ENCODE peak calls at places on chromosomes 5 and 9, in five cellular contexts. Q is GM12878, X is A549, F is HepG2, M is K562. A is an unnamed sample.

GRCh38 chr9:13330396-13331004 is 51.0 kb upstream of the MPDZ start:
- DNase-seq in F (no peak), X (no peak), M (no peak), Q (no peak), A (no peak)

GRCh38 chr5:15425802-15426201 is 74.2 kb upstream of the FBXL7 start:
- DNase-seq in M (no peak), F (no peak), Q (no peak), X (no peak), A (no peak)

GRCh38 chr9:14215614-14216013 is 98.3 kb downstream of the NFIB start:
- DNase-seq in F (no peak), Q (no peak), X (no peak), M (no peak), A (no peak)

GRCh38 chr9:132006657-132007370 is 72.9 kb downstream of the MED27 start:
- DNase-seq in F (no peak), X (no peak), M (no peak), Q (peak), A (no peak)

GRCh38 chr9:97561501-97561900 is 60.0 kb downstream of the TMOD1 start:
- DNase-seq in Q (no peak), M (no peak), X (no peak), F (no peak), A (no peak)

GRCh38 chr5:133482033-133482432 is 130.3 kb downstream of the FSTL4 start:
- DNase-seq in M (no peak), X (no peak), F (no peak), Q (no peak), A (no peak)

GRCh38 chr5:148259288-148259687 is 9.3 kb upstream of the SPINK13 start:
- DNase-seq in M (no peak), Q (no peak), X (no peak), F (no peak), A (no peak)

GRCh38 chr5:80406980-80407734 is 707 bp upstream of the ZFYVE16 start:
- DNase-seq in X (no peak), M (peak), Q (no peak), F (peak), A (no peak)

GRCh38 chr9:27423919-27424710 is 100.0 kb upstream of the IFNK start:
- DNase-seq in Q (no peak), X (no peak), M (no peak), F (no peak), A (no peak)

GRCh38 chr5:173391031-173391430 is 62.8 kb upstream of the STC2 start:
- DNase-seq in F (no peak), Q (no peak), X (no peak), M (no peak), A (no peak)

GRCh38 chr5:34604119-34604675 is 51.9 kb upstream of the RAI14 start:
- DNase-seq in F (no peak), Q (no peak), M (no peak), X (no peak), A (no peak)

GRCh38 chr9:12774861-12775367 is at the start of gene LURAP1L:
- DNase-seq in Q (no peak), F (peak), X (peak), M (peak), A (peak)

GRCh38 chr5:113359419-113359818 is 75.4 kb downstream of the TSSK1B start:
- DNase-seq in F (no peak), X (no peak), M (no peak), Q (no peak), A (no peak)

GRCh38 chr5:65394078-65394477 is 87.6 kb downstream of the ADAMTS6 start:
- DNase-seq in X (no peak), Q (no peak), M (no peak), F (peak), A (no peak)

GRCh38 chr9:3903273-3903672 is 377.5 kb upstream of the RFX3 start:
- DNase-seq in Q (no peak), M (no peak), F (peak), X (no peak), A (no peak)

GRCh38 chr5:98989723-98990122 is 60.9 kb upstream of the CHD1 start:
- DNase-seq in X (no peak), F (no peak), M (no peak), Q (no peak), A (no peak)

GRCh38 chr5:116766470-116766947 is 191.9 kb upstream of the SEMA6A start:
- DNase-seq in M (peak), X (peak), Q (peak), F (peak), A (no peak)

GRCh38 chr9:91100878-91101450 is 260.8 kb downstream of the AUH start:
- DNase-seq in Q (no peak), X (no peak), F (peak), M (no peak), A (no peak)

GRCh38 chr5:74627511-74628120 is 12.9 kb downstream of the ENC1 start:
- DNase-seq in X (no peak), F (no peak), M (no peak), Q (no peak), A (no peak)

GRCh38 chr9:131635285-131635684 is 90.0 kb downstream of the PRRT1B start:
- DNase-seq in M (peak), F (peak), Q (no peak), X (peak), A (no peak)

GRCh38 chr5:89105171-89105695 is 222.2 kb upstream of the MEF2C start:
- DNase-seq in M (no peak), X (no peak), Q (no peak), F (no peak), A (no peak)

GRCh38 chr9:87157366-87158031 is 210.2 kb upstream of the GAS1 start:
- DNase-seq in M (no peak), X (no peak), F (no peak), Q (no peak), A (no peak)

GRCh38 chr5:78473747-78474146 is 113.3 kb downstream of the SCAMP1 start:
- DNase-seq in X (no peak), M (peak), Q (no peak), F (no peak), A (no peak)

GRCh38 chr9:95167998-95168397 is 149.5 kb downstream of the FANCC start:
- DNase-seq in M (peak), F (peak), X (peak), Q (no peak), A (peak)

GRCh38 chr5:72509401-72509800 is 2.2 kb upstream of the ZNF366 start:
- DNase-seq in F (no peak), X (no peak), M (no peak), Q (no peak), A (no peak)

GRCh38 chr9:128689820-128690683 is 1.0 kb downstream of the SET start:
- DNase-seq in M (peak), Q (no peak), X (peak), F (no peak), A (peak)

GRCh38 chr9:134662143-134662876 is 20.7 kb downstream of the COL5A1 start:
- DNase-seq in X (no peak), M (no peak), Q (no peak), F (no peak), A (no peak)

GRCh38 chr5:112479418-112479817 is 60.3 kb upstream of the EPB41L4A start:
- DNase-seq in F (no peak), Q (no peak), M (no peak), X (no peak), A (no peak)

GRCh38 chr5:114782869-114783268 is 386.8 kb downstream of the TRIM36 start:
- DNase-seq in X (no peak), F (no peak), M (no peak), Q (no peak), A (peak)

GRCh38 chr5:36607838-36608783 is 1.7 kb downstream of the SLC1A3 start:
- DNase-seq in Q (no peak), X (no peak), M (no peak), F (no peak), A (no peak)

GRCh38 chr5:61245486-61245885 is 83.2 kb upstream of the SMIM15 start:
- DNase-seq in F (no peak), Q (no peak), X (no peak), M (no peak), A (no peak)

GRCh38 chr5:17365326-17365725 is 132.7 kb upstream of the TAF11L2 start:
- DNase-seq in Q (no peak), F (no peak), M (no peak), X (no peak), A (no peak)

GRCh38 chr9:95264954-95265615 is 52.4 kb downstream of the FANCC start:
- DNase-seq in Q (no peak), F (no peak), X (no peak), M (peak), A (no peak)

GRCh38 chr9:96574931-96575351 is 44.7 kb downstream of the CDC14B start:
- DNase-seq in X (no peak), F (peak), M (peak), Q (no peak), A (no peak)

GRCh38 chr9:15722888-15723287 is 170.0 kb downstream of the CCDC171 start:
- DNase-seq in M (no peak), F (no peak), Q (no peak), X (no peak), A (no peak)

GRCh38 chr9:125446581-125447094 is 185.0 kb downstream of the GAPVD1 start:
- DNase-seq in F (no peak), M (no peak), Q (peak), X (no peak), A (no peak)

GRCh38 chr5:40437452-40437861 is 242.3 kb upstream of the PTGER4 start:
- DNase-seq in F (no peak), M (no peak), Q (no peak), X (no peak), A (no peak)

GRCh38 chr9:107870927-107871720 is 381.6 kb upstream of the KLF4 start:
- DNase-seq in F (no peak), X (no peak), Q (no peak), M (no peak), A (no peak)

GRCh38 chr9:101081641-101082040 is 53.1 kb downstream of the PLPPR1 start:
- DNase-seq in X (no peak), F (no peak), M (no peak), Q (no peak), A (no peak)

DNA sequence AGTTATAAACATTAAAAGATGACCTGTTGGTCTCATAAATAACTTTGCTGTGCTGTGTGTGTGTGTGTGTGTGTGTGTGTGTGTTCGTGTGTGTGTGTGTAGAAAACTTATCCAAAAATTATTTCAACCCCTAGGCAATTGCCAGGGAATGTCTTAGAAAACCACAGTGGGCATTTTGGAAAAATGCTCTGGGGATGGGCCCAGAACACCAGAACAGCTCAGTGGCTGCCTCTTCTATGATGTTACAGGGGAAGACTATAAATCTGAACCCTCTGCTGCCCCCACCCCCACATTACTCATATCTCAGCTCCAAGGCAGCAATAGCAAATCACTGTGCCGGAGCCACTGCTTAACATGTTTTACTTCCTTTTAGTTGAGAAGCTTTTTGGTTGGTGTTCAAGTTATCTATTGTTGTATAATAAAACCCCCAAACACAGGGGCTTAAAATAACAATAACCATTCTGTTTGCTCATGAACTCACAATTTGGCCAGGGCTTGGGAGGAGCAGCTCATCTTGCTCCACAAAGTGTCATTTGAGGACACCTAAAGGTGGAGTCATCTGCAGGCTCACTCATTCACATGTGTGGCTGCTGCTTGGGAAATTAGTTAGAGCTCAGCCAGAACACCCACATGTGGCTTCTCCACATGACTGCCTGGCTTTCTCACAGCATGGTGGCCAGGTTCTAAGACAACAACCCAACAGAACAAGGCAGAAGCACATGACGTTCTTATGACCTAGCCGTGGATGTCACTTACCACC is 40.4 kb downstream of the ACTBL2 start:
- DNase-seq in F (no peak), X (no peak), Q (no peak), M (peak), A (no peak)
- TF ChIP-seq ESRRA in F (no peak), X (no peak), Q (no peak), M (no peak), A (no peak)

DNA sequence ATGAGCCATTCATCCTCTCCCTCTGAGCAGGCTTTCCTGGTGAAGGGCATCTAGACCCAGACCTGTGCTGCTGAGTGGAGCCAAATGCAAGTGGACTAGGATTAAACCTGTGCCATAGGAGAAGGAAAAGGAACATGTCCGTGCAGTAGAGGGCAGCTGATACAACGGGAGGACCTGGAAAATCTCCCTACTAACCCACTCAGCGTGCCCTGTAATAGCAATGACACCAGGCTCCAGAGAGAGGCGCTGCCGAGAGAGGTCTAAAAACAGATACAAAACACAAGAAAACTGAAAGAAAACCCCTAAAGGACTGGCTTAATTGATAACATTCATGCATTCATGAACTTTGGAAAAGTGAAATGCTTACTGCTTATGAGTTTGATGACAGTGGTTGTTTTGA is 60.8 kb downstream of the PFDN1 start:
- DNase-seq in Q (no peak), M (no peak), F (no peak), X (no peak), A (peak)
- TF ChIP-seq CTCF in Q (no peak), M (peak), F (no peak), X (no peak), A (no peak)

GRCh38 chr5:158388018-158388417 is 529.1 kb upstream of the CLINT1 start:
- DNase-seq in M (no peak), Q (no peak), X (no peak), F (no peak), A (no peak)

GRCh38 chr5:158383485-158383884 is 524.5 kb upstream of the CLINT1 start:
- DNase-seq in Q (no peak), F (no peak), M (no peak), X (no peak), A (no peak)

GRCh38 chr5:158384535-158385421 is 525.8 kb upstream of the CLINT1 start:
- DNase-seq in Q (no peak), F (no peak), M (no peak), X (peak), A (no peak)

GRCh38 chr5:158387499-158387898 is 528.6 kb upstream of the CLINT1 start:
- DNase-seq in F (no peak), M (no peak), X (no peak), Q (no peak), A (no peak)

DNA sequence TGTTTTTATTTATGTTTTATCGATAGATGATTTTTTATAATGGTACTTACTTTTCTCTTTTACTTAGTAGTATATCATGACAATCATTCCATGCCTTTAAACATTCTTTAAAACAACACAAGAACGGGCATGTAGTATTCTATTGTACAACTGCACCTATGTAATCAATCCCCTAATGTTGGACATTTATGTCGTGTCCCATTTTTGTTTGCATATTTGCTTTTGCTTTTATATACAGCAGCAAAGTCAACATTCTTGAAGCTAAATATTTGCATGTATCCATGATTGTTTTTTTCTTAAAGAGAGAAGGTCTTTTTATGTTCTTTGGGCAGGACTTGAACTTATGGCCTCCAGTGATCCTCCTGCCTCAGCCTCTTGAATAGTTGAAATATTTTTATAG is 527.0 kb upstream of the CLINT1 start:
- DNase-seq in Q (no peak), F (no peak), X (no peak), M (no peak), A (no peak)
- TF ChIP-seq ESRRA in Q (no peak), F (no peak), X (no peak), M (no peak), A (no peak)

GRCh38 chr9:112367465-112367864 is 12.4 kb upstream of the HSDL2 start:
- DNase-seq in Q (no peak), F (no peak), X (no peak), M (no peak), A (no peak)

GRCh38 chr9:112361602-112362001 is 18.3 kb upstream of the HSDL2 start:
- DNase-seq in X (no peak), F (peak), Q (no peak), M (peak), A (no peak)

GRCh38 chr9:112371060-112371459 is 8.8 kb upstream of the HSDL2 start:
- DNase-seq in Q (no peak), M (no peak), F (no peak), X (no peak), A (no peak)

GRCh38 chr9:112369817-112370216 is 10.1 kb upstream of the HSDL2 start:
- DNase-seq in Q (no peak), X (no peak), M (no peak), F (no peak), A (no peak)

GRCh38 chr9:112366591-112366990 is 13.3 kb upstream of the HSDL2 start:
- DNase-seq in F (peak), Q (no peak), X (no peak), M (peak), A (peak)
- TF ChIP-seq CTCF in F (peak), Q (peak), X (no peak), M (peak), A (no peak)

GRCh38 chr9:6877671-6878161 is 119.9 kb downstream of the KDM4C start:
- DNase-seq in M (no peak), X (peak), Q (no peak), F (peak), A (no peak)
- TF ChIP-seq ESRRA in M (no peak), X (no peak), Q (no peak), F (no peak), A (no peak)